ENCODE peak calls at places on chromosome 19, in six cellular contexts. Q, E, K, T, A and W are unnamed samples.

GRCh38 chr19:54114340-54114826 is 1.1 kb downstream of the TFPT start:
- DNase-seq in E (peak), A (no peak), Q (no peak), K (no peak), T (peak), W (no peak)

GRCh38 chr19:51368366-51369282 is at the start of gene CLDND2:
- DNase-seq in Q (no peak), E (no peak), A (no peak), T (no peak), K (no peak), W (no peak)

GRCh38 chr19:58476498-58477015 is 405 bp downstream of the ZNF446 start:
- DNase-seq in A (no peak), K (no peak), Q (no peak), E (peak), T (peak), W (no peak)

GRCh38 chr19:50501186-50501567 is 9.8 kb downstream of the JOSD2 start:
- DNase-seq in E (no peak), A (no peak), T (no peak), K (no peak), Q (no peak), W (no peak)

GRCh38 chr19:46073268-46073922 is 32.6 kb upstream of the IGFL4 start:
- DNase-seq in T (no peak), K (no peak), Q (no peak), E (peak), A (no peak), W (no peak)

GRCh38 chr19:44712864-44713515 is 14.0 kb downstream of the CEACAM16 start:
- DNase-seq in K (no peak), E (no peak), A (no peak), Q (no peak), T (no peak), W (no peak)

GRCh38 chr19:54100560-54100959 is at the start of gene OSCAR:
- DNase-seq in Q (no peak), K (no peak), E (no peak), A (no peak), T (peak), W (no peak)

GRCh38 chr19:49486710-49487276 is 615 bp upstream of the RPL13A start:
- DNase-seq in T (no peak), Q (no peak), E (no peak), A (no peak), K (no peak), W (no peak)

GRCh38 chr19:43433689-43434088 is 19.0 kb downstream of the TEX101 start:
- DNase-seq in A (no peak), T (no peak), K (no peak), E (no peak), Q (no peak), W (no peak)

DNA sequence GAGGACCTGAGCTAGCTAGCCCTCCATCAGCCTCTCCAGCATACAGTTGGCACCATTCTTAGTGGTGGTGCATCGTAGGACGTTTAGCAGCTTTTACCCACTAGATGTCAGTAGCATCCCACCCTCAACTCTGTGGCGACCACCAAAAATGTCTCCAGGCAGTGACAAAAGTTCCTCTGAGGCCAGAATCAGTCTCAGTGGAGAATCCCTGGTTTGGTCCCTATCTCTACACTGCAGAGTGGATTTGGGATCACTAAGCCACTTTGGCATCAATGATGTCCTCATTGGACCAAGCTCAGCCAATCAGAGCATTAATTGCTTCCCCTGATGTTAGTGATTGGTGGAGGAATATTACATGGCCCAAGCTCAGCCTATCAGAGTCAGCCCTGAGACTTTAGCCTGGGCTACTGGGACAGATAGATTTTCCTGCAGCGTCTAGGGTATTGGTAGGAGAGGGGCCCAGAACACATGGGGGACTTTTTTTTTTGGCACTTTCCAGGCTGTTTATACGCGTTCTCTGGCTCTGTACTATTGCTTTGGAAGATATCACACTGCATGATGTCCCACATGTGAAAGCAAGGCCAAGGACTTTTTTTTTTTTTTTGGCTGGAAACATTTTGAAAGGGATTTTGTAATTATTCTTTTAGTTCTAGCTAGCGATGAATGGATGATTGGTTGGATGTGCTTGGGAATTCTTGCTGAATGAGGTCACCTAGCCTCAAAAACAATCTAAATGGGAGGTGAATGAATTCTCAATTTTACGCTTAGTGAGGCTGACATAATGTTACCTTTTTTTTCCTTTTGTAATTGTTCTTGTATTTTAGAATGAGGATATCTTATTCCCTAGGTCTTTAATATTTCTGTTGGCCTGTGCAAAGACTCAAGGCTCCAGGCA is 7.0 kb downstream of the TMEM221 start:
- DNase-seq in E (peak), Q (peak), T (peak), K (no peak), A (peak), W (no peak)
- TF ChIP-seq CTCF in E (peak), Q (peak), T (peak), K (no peak), A (peak), W (peak)

DNA sequence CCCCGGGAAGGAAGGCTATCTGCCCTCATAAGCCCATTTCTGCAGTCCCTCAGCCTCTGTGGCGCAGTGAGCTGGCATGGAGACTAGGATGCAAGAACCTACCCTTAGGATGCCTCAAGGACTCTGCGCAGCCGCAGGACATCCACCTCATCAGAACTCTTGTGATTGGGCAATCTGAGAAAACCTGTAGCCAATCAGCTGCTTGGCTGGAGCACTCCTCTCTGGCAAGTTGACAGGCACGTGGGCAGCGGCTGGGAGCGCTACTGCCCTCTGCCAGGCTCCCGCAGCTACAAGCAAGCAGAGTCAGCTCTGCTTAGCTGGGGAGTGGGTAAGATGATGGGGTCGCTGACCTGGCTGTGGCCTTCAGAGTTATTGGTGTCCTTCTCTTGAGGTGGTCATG is 1.5 kb upstream of the ECSIT start:
- DNase-seq in E (peak), T (peak), K (no peak), Q (peak), A (peak), W (no peak)
- TF ChIP-seq CTCF in E (peak), T (peak), K (no peak), Q (peak), A (no peak), W (no peak)

GRCh38 chr19:35216833-35217707 is 11.5 kb downstream of the FAM187B start:
- DNase-seq in Q (peak), E (no peak), T (no peak), A (no peak), K (no peak), W (no peak)
- TF ChIP-seq CTCF in Q (peak), E (no peak), T (no peak), A (no peak), K (no peak), W (no peak)

GRCh38 chr19:47158879-47159509 is 28.4 kb downstream of the SAE1 start:
- DNase-seq in A (no peak), K (no peak), T (peak), E (peak), Q (no peak), W (no peak)

GRCh38 chr19:47158367-47158791 is 27.7 kb downstream of the SAE1 start:
- DNase-seq in A (no peak), T (no peak), E (no peak), K (no peak), Q (no peak), W (no peak)

GRCh38 chr19:47155141-47155540 is 24.5 kb downstream of the SAE1 start:
- DNase-seq in E (no peak), A (no peak), T (peak), Q (no peak), K (no peak), W (no peak)

GRCh38 chr19:47156861-47157454 is 26.3 kb downstream of the SAE1 start:
- DNase-seq in A (no peak), Q (no peak), E (peak), K (no peak), T (peak), W (no peak)

GRCh38 chr19:47157455-47158321 is 27.1 kb downstream of the SAE1 start:
- DNase-seq in T (peak), E (peak), Q (no peak), A (peak), K (no peak), W (no peak)
- TF ChIP-seq CTCF in T (peak), E (no peak), Q (no peak), A (no peak), K (peak), W (no peak)

GRCh38 chr19:42343344-42344110 is 18.1 kb downstream of the MEGF8 start:
- DNase-seq in Q (no peak), K (no peak), T (no peak), A (peak), E (no peak), W (no peak)
- TF ChIP-seq CTCF in Q (peak), K (no peak), T (no peak), A (no peak), E (peak), W (no peak)

DNA sequence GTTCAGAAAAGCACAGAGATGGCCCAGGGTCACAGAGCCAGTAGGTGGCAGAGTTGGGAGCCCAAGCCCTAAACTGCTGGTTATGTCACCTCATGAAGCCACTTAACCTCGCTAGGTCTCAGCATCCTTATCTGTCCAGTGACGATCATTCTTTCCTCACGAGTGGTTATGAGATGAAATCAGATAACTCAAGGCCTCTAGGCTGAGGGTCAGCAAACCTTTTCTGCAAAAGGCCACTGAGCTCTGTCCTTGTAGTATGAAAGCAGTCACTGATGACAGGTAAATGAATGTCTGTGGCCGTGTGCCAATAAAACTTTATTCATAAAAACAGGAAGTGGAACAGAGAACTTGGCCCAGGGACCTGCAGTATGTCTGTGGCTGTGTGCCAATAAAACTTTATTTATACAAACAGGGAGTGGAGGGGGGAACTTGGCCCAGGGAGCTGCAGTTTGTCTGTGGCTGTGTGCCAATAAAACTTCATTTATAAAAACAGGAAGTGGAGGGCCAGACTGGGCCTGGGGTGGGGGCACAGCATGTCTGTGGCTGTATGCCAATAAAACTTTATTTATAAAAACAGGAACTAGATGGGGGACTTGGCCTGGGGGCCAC is 71.2 kb downstream of the GNG7 start:
- DNase-seq in K (no peak), Q (no peak), A (no peak), T (peak), E (peak), W (no peak)
- TF ChIP-seq CTCF in K (no peak), Q (peak), A (no peak), T (no peak), E (no peak), W (no peak)